ENCODE peak calls at places on chromosomes 13 and 19, in six cellular contexts. B is K562, J is IMR-90, Q is HCT116, F is HepG2, L is GM12878. Y is an unnamed sample. For H4K20me1, the result is how much of the 10 kb centered on the place peaks cover.

GRCh38 chr13:93776936-93777335 is 550.3 kb downstream of the GPC6 start:
- DNase-seq in B (no peak), J (peak), Q (no peak), F (no peak), L (no peak), Y (no peak)

GRCh38 chr19:16566161-16566560 is 6.1 kb downstream of the SLC35E1 start:
- DNase-seq in B (no peak), J (no peak), Q (no peak), F (no peak), L (no peak), Y (peak)

GRCh38 chr13:113812140-113813036 is 51.5 kb downstream of the GAS6 start:
- DNase-seq in B (no peak), J (no peak), Q (no peak), F (no peak), L (no peak), Y (no peak)

GRCh38 chr19:47518139-47518538 is 3.3 kb upstream of the NAPA start:
- DNase-seq in B (no peak), J (no peak), Q (no peak), F (no peak), L (peak), Y (no peak)

GRCh38 chr13:113837554-113838355 is 26.1 kb downstream of the GAS6 start:
- DNase-seq in B (peak), J (peak), Q (peak), F (peak), L (no peak), Y (peak)

GRCh38 chr19:35291916-35292315 is at the start of gene MAG:
- DNase-seq in B (no peak), J (no peak), Q (no peak), F (no peak), L (no peak), Y (no peak)

GRCh38 chr13:47109028-47109427 is 212.2 kb upstream of the HTR2A start:
- DNase-seq in B (no peak), J (no peak), Q (no peak), F (no peak), L (no peak), Y (no peak)

GRCh38 chr13:48946163-48946562 is 29.5 kb upstream of the FNDC3A start:
- DNase-seq in B (no peak), J (no peak), Q (no peak), F (no peak), L (no peak), Y (no peak)

GRCh38 chr19:6862673-6863078 is 24.7 kb upstream of the ADGRE1 start:
- DNase-seq in B (peak), J (peak), Q (peak), F (peak), L (peak), Y (peak)

GRCh38 chr13:26707122-26708006 is 53.2 kb downstream of the GPR12 start:
- DNase-seq in B (peak), J (peak), Q (peak), F (peak), L (no peak), Y (peak)

GRCh38 chr19:35211545-35212230 is 16.9 kb downstream of the FAM187B start:
- DNase-seq in B (no peak), J (no peak), Q (no peak), F (peak), L (no peak), Y (peak)

GRCh38 chr13:47628666-47629065 is 372.4 kb downstream of the SUCLA2 start:
- DNase-seq in B (no peak), J (peak), Q (no peak), F (no peak), L (no peak), Y (no peak)

GRCh38 chr19:37007587-37008220 is 70.5 kb upstream of the ZNF420 start:
- DNase-seq in B (peak), J (no peak), Q (no peak), F (no peak), L (no peak), Y (no peak)

GRCh38 chr13:79966502-79966901 is 374.4 kb downstream of the SPRY2 start:
- DNase-seq in B (no peak), J (no peak), Q (no peak), F (no peak), L (no peak), Y (no peak)

GRCh38 chr13:84445776-84446175 is 563.5 kb upstream of the SLITRK1 start:
- DNase-seq in B (no peak), J (peak), Q (no peak), F (no peak), L (no peak), Y (no peak)

GRCh38 chr13:100875392-100876043 is 200.9 kb upstream of the TMTC4 start:
- DNase-seq in B (no peak), J (peak), Q (no peak), F (no peak), L (peak), Y (peak)

GRCh38 chr19:17420267-17420924 is 549 bp downstream of the MVB12A start:
- DNase-seq in B (peak), J (no peak), Q (no peak), F (no peak), L (no peak), Y (peak)

GRCh38 chr19:29544656-29545360 is 19.0 kb downstream of the VSTM2B start:
- DNase-seq in B (no peak), J (no peak), Q (no peak), F (no peak), L (no peak), Y (no peak)

GRCh38 chr19:6276447-6276846 is 3.3 kb downstream of the MLLT1 start:
- DNase-seq in B (peak), J (peak), Q (no peak), F (no peak), L (no peak), Y (peak)

GRCh38 chr13:79442221-79442620 is 36.2 kb upstream of the RBM26 start:
- DNase-seq in B (no peak), J (no peak), Q (no peak), F (no peak), L (no peak), Y (no peak)

GRCh38 chr13:29702912-29703351 is 107.4 kb upstream of the SLC7A1 start:
- DNase-seq in B (no peak), J (peak), Q (no peak), F (no peak), L (no peak), Y (peak)

GRCh38 chr19:35090160-35090794 is 25.3 kb upstream of the FXYD3 start:
- DNase-seq in B (peak), J (peak), Q (peak), F (peak), L (no peak), Y (peak)

GRCh38 chr13:95745752-95746151 is 68.8 kb downstream of the DNAJC3 start:
- DNase-seq in B (no peak), J (no peak), Q (no peak), F (no peak), L (no peak), Y (no peak)

GRCh38 chr19:53912653-53913052 is 3.6 kb downstream of the CACNG7 start:
- DNase-seq in B (peak), J (no peak), Q (no peak), F (no peak), L (no peak), Y (no peak)

GRCh38 chr19:49840321-49840720 is 10.6 kb upstream of the PTOV1 start:
- DNase-seq in B (no peak), J (no peak), Q (no peak), F (no peak), L (no peak), Y (no peak)

GRCh38 chr19:16654621-16655020 is 5.3 kb downstream of the SMIM7 start:
- DNase-seq in B (no peak), J (no peak), Q (no peak), F (no peak), L (no peak), Y (no peak)

GRCh38 chr19:39924389-39924788 is 10.0 kb downstream of the FCGBP start:
- DNase-seq in B (no peak), J (no peak), Q (no peak), F (no peak), L (no peak), Y (no peak)

GRCh38 chr13:113597386-113598080 is 13.0 kb downstream of the TFDP1 start:
- DNase-seq in B (no peak), J (no peak), Q (no peak), F (no peak), L (no peak), Y (no peak)

GRCh38 chr13:114313061-114313860 is 1.0 kb upstream of the CHAMP1 start:
- DNase-seq in B (no peak), J (peak), Q (no peak), F (no peak), L (peak), Y (peak)

GRCh38 chr13:101417043-101417406 is 717 bp upstream of the NALCN start:
- DNase-seq in B (no peak), J (peak), Q (no peak), F (no peak), L (no peak), Y (no peak)

GRCh38 chr19:8174706-8175105 is 25.3 kb upstream of the FBN3 start:
- DNase-seq in B (no peak), J (peak), Q (no peak), F (no peak), L (no peak), Y (no peak)

GRCh38 chr19:16293133-16294085 is 31.2 kb upstream of the KLF2 start:
- DNase-seq in B (peak), J (peak), Q (no peak), F (no peak), L (no peak), Y (peak)

GRCh38 chr13:104847863-104848262 is 1687.6 kb downstream of the EFNB2 start:
- DNase-seq in B (no peak), J (no peak), Q (no peak), F (no peak), L (no peak), Y (no peak)

GRCh38 chr13:110308377-110309158 is 1.5 kb downstream of the COL4A2 start:
- DNase-seq in B (no peak), J (no peak), Q (no peak), F (no peak), L (no peak), Y (peak)

GRCh38 chr19:57280913-57281425 is 684 bp downstream of the ZNF460 start:
- DNase-seq in B (no peak), J (no peak), Q (no peak), F (no peak), L (no peak), Y (no peak)

GRCh38 chr13:25980255-25980654 is 71.6 kb downstream of the SHISA2 start:
- DNase-seq in B (peak), J (peak), Q (peak), F (peak), L (no peak), Y (peak)

DNA sequence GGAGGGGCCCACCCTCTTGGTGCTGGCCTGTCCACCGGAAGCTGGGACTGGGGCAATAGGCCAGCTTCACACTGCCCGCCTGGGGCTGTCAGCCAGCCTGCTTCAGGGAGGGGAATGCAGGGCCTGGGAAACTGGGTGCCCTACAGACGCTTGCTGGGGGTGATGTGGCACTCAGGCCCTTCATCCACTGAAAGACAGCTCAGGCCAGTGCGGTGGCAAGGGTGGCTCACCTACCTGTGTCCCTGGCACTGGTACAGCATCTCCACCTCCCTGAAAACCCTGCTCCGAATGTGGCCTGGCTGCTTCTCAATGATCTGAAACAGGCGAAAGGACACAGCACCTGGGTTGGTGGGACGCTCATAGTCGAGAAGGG is 7.8 kb downstream of the MKNK2 start:
- DNase-seq in B (no peak), J (no peak), Q (no peak), F (no peak), L (no peak), Y (no peak)
- H4K20me1 ChIP-seq in B (under half), J (under half), Q (under half), F (under half), L (under half), Y (under half)

DNA sequence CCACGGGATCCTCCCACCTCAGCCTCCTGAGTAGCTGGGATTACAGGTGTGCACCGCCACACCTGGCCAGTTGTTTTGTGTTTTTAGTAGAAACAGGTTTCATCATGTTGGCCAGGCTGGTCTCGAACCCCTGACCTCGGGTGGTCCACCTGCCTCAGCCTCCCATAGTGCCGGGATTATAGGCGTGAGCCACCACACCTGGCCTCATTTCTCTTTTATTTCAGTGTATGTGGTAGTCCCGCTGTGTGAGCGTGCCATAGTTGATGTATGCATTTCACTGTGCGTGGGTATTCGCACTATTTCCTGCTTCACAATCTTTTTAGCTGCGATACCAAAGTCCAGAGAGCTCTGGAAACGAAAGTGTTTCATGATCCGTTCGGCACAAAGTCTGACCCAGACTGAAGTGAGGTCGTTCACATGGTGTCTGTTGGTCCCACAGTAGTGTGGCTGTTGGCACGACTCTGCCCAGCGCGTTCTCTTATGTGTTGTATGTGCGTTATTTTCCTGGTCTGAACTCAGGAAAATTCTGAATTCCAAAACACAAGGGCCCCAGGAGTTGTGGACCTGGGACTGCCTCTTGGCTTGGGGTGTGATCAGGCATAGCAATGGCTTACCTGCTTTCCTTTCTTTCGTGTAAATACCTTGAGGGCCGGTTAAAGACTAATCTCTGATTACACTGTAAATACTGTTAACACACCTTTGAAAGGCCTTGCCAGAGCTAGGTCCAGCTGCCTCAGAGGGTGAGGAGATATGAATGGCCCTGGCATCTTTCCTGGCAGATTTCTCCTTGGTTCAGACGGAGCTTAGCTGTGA is 8.6 kb downstream of the EPN1 start:
- DNase-seq in B (no peak), J (no peak), Q (no peak), F (peak), L (no peak), Y (no peak)
- TF ChIP-seq POLR2A in B (no peak), J (no peak), Q (no peak), F (peak), L (no peak), Y (no peak)

DNA sequence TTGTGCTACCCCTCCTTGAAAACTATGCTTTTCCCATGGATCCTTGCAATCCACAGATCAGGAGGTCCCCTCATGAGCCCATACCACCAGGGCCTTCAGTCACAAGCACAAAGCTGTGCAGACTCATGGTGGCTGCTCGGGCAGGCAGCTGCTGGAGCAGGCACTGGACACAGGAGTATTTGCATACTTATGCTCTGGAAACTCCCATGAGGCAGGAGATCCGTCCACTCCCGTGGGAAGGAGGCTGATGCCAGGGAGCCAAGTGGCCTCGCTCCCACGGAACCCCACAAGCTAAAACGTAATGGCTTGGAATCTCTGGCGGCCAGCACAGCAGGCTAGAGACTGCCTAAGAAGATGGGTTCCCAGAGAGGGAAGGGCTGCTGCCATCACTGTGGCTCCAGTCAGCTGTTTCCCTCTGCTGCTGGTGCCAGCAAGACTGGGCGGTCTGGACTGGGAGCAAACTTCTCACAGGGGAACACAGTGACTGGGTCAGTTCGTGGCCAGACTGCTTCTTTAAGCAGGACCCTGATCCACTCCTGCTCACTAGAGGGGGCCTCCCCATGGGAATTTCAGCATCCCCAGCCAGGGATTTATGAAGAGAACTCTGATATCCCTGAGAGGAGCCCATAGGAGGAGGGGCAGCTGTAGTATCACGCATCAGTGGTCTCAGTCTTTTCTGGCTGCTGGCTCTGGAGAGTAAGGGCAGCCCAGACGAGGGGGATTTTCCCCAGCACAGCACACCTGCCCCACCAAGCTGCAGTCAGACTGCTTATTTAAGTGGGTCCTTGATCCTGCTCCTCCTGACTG is 370.3 kb upstream of the ATXN8OS start:
- DNase-seq in B (no peak), J (no peak), Q (no peak), F (no peak), L (no peak), Y (no peak)
- H4K20me1 ChIP-seq in B (under half), J (under half), Q (under half), F (under half), L (under half), Y (under half)

DNA sequence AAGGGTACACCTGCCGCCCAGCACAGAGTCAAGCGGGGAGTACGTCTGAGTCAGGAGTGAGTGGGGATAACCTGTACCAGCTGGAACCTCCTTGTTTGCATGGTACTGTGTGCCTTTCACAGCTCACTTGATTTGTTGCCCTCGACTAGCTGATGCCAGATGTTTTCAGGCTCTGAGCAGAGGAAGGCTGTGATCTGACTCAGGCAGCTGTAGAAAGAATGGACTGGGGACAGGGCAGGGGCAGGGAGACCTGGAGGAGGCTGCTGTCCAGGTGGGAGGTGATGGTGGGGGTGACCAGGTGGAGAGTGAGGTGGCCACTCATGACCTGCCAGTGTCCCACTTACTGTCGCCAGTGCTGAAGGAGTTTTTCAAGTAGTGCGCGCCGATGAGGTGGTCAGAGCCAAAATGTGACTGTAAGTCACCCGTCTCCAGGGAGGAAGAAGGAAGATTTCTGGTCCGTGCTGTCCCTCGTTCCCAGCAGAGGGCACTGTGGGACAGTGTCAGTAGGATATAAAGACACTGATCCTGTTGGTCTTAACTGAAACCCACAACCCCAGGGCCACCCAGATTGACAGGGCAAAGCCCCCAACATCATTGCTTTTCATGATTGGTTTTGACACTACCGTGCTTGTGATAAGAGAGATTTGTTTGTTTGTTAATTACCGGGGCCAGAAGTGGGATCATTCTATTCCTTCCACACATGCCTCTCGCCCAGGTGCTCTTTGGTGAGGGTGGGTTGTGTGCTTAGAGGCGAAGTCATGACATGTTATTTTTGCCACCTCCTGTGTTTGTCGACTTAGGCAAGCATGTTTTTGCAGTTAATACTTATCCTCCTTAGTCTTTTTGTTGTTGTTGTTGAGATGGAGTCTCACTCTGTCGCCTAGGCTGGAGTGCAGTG is 128.4 kb downstream of the DPF1 start:
- DNase-seq in B (peak), J (peak), Q (peak), F (peak), L (peak), Y (peak)
- TF ChIP-seq POLR2A in B (no peak), J (no peak), Q (no peak), F (no peak), L (no peak), Y (no peak)

Y was measured in endothelial cell of umbilical vein.